ENCODE peak calls at places on chromosomes 16 and 17, in eight cellular contexts. N is upper lobe of left lung, K is HepG2, P is body of pancreas, G is right lobe of liver, U is A549, T is GM12878, Y is K562. D is an unnamed sample.

GRCh38 chr16:26644912-26645543 is 421.7 kb upstream of the C16orf82 start:
- ATAC-seq in N (no peak), K (no peak), P (no peak), G (no peak), U (no peak), T (no peak), Y (no peak), D (no peak)

GRCh38 chr17:59366773-59367656 is 35.6 kb downstream of the YPEL2 start:
- ATAC-seq in N (peak; percentile 67), K (peak; percentile 90), P (peak; percentile 93), G (peak; percentile 71), U (no peak), T (no peak), Y (no peak), D (peak; percentile 78)

GRCh38 chr16:17273142-17273561 is 197.6 kb downstream of the XYLT1 start:
- ATAC-seq in N (peak; percentile 85), K (no peak), P (no peak), G (peak; percentile 22), U (peak; percentile 67), T (peak; percentile 87), Y (peak; percentile 54), D (peak; percentile 49)

GRCh38 chr16:85019659-85020245 is 7.8 kb upstream of the KIAA0513 start:
- ATAC-seq in N (peak; percentile 61), K (no peak), P (peak; percentile 77), G (peak; percentile 82), U (no peak), T (no peak), Y (no peak), D (peak; percentile 78)

GRCh38 chr17:27425991-27426390 is 30.3 kb upstream of the KSR1 start:
- ATAC-seq in N (peak; percentile 20), K (no peak), P (no peak), G (no peak), U (no peak), T (no peak), Y (peak; percentile 14), D (no peak)

GRCh38 chr17:65750678-65751077 is 189.2 kb upstream of the AXIN2 start:
- ATAC-seq in N (peak; percentile 74), K (peak; percentile 99), P (peak; percentile 89), G (peak; percentile 97), U (peak; percentile 94), T (peak; percentile 96), Y (no peak), D (peak; percentile 71)

GRCh38 chr17:33243732-33244131 is 49.4 kb downstream of the ASIC2 start:
- ATAC-seq in N (no peak), K (no peak), P (no peak), G (no peak), U (no peak), T (no peak), Y (no peak), D (no peak)

GRCh38 chr17:77644981-77645380 is 313.5 kb upstream of the TNRC6C start:
- ATAC-seq in N (no peak), K (peak; percentile 22), P (no peak), G (no peak), U (no peak), T (no peak), Y (peak; percentile 73), D (no peak)

GRCh38 chr17:21003007-21003621 is 39.7 kb downstream of the USP22 start:
- ATAC-seq in N (no peak), K (no peak), P (no peak), G (no peak), U (no peak), T (no peak), Y (no peak), D (no peak)

GRCh38 chr17:45577571-45578279 is 87.2 kb upstream of the PLEKHM1 start:
- ATAC-seq in N (no peak), K (peak; percentile 36), P (no peak), G (peak; percentile 41), U (no peak), T (no peak), Y (no peak), D (no peak)

GRCh38 chr16:23701045-23701444 is 12.0 kb downstream of the ERN2 start:
- ATAC-seq in N (no peak), K (no peak), P (no peak), G (no peak), U (no peak), T (no peak), Y (no peak), D (no peak)

GRCh38 chr17:41741709-41742108 is 7.3 kb upstream of the HAP1 start:
- ATAC-seq in N (no peak), K (no peak), P (no peak), G (no peak), U (no peak), T (no peak), Y (no peak), D (no peak)

GRCh38 chr17:5788266-5788900 is 204.1 kb upstream of the NLRP1 start:
- ATAC-seq in N (no peak), K (no peak), P (no peak), G (no peak), U (no peak), T (no peak), Y (no peak), D (no peak)

GRCh38 chr16:14549789-14550153 is 80.3 kb downstream of the PARN start:
- ATAC-seq in N (no peak), K (peak; percentile 53), P (peak; percentile 94), G (peak; percentile 87), U (peak; percentile 65), T (no peak), Y (no peak), D (no peak)

GRCh38 chr16:3548445-3548844 is 28.8 kb downstream of the NLRC3 start:
- ATAC-seq in N (peak; percentile 13), K (no peak), P (no peak), G (no peak), U (peak; percentile 10), T (peak; percentile 71), Y (no peak), D (no peak)

GRCh38 chr17:5115673-5116651 is at the start of gene USP6:
- ATAC-seq in N (no peak), K (no peak), P (peak; percentile 10), G (no peak), U (no peak), T (no peak), Y (no peak), D (no peak)

GRCh38 chr16:57723170-57723569 is 12.4 kb upstream of the KATNB1 start:
- ATAC-seq in N (no peak), K (peak; percentile 20), P (no peak), G (peak; percentile 17), U (no peak), T (no peak), Y (peak; percentile 75), D (no peak)

GRCh38 chr17:10369239-10369638 is 3.6 kb downstream of the MYH13 start:
- ATAC-seq in N (no peak), K (no peak), P (no peak), G (no peak), U (no peak), T (no peak), Y (no peak), D (no peak)

GRCh38 chr16:86945166-86945900 is 367.0 kb downstream of the FOXL1 start:
- ATAC-seq in N (no peak), K (no peak), P (no peak), G (no peak), U (no peak), T (no peak), Y (no peak), D (no peak)

GRCh38 chr17:47323382-47324223 is at the start of gene EFCAB13:
- ATAC-seq in N (peak; percentile 98), K (peak; percentile 99), P (peak; percentile 94), G (peak; percentile 93), U (peak; percentile 95), T (peak; percentile 95), Y (peak; percentile 100), D (peak; percentile 96)
- TF ChIP-seq CTCF in N (peak; percentile 19), K (peak; percentile 59), P (no peak), G (peak; percentile 28), U (peak; percentile 35), T (no peak), Y (peak; percentile 36), D (no peak)

DNA sequence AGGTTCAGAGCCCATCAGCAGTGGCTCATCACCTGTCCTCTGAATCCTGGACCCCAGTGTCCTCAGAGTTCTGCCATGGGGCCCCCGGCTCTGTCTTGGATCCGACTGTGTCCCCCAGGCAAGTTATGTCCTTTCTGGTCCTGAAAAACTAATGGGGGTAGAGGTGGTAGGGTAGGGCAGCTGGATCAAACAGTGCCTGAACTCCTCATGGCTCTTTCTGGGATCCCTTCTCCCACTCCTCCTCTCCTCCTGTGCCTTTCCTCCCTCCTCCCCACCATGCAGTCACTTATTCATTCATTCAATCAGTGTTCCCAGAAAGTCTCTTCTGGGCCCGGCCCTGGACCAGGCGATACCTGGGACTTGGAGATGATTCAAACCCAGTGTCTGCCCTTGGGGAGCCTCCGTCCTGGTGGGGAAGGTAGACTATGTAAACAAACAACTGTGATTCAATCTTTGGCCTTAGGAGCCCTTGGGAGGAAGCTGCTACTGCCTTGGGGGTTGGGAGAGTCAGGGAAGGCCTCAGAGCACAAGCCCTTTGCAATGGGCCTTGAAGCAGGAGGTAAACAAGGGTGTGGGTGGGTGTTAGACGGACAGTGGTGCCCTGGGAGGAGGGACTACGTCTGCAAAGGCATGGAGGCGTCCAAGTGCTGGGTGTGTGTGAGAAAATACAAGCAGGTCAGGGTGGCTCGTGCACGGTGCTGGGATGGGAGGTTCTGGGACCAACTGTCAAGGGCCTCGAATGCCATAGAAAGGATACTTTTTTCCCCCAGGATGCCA is 6.4 kb upstream of the FAM83G start:
- ATAC-seq in N (no peak), K (peak; percentile 51), P (no peak), G (no peak), U (peak; percentile 73), T (no peak), Y (no peak), D (no peak)
- TF ChIP-seq POLR2A in N (no peak), K (no peak), P (no peak), G (no peak), U (no peak), T (no peak), Y (no peak), D (no peak)

GRCh38 chr17:50783193-50783660 is 15.9 kb upstream of the ANKRD40CL start:
- ATAC-seq in N (peak; percentile 93), K (peak; percentile 97), P (peak; percentile 92), G (peak; percentile 90), U (peak; percentile 97), T (peak; percentile 98), Y (peak; percentile 98), D (peak; percentile 75)
- H3K4me1 ChIP-seq in N (peaks cover 2% of the 10 kb centered on the region), K (peaks cover 23% of the 10 kb centered on the region), P (peaks cover 22% of the 10 kb centered on the region), G (peaks cover 16% of the 10 kb centered on the region), U (peaks cover 3% of the 10 kb centered on the region), T (no peaks in the 10 kb centered on the region), Y (no peaks in the 10 kb centered on the region), D (peaks cover 26% of the 10 kb centered on the region)

DNA sequence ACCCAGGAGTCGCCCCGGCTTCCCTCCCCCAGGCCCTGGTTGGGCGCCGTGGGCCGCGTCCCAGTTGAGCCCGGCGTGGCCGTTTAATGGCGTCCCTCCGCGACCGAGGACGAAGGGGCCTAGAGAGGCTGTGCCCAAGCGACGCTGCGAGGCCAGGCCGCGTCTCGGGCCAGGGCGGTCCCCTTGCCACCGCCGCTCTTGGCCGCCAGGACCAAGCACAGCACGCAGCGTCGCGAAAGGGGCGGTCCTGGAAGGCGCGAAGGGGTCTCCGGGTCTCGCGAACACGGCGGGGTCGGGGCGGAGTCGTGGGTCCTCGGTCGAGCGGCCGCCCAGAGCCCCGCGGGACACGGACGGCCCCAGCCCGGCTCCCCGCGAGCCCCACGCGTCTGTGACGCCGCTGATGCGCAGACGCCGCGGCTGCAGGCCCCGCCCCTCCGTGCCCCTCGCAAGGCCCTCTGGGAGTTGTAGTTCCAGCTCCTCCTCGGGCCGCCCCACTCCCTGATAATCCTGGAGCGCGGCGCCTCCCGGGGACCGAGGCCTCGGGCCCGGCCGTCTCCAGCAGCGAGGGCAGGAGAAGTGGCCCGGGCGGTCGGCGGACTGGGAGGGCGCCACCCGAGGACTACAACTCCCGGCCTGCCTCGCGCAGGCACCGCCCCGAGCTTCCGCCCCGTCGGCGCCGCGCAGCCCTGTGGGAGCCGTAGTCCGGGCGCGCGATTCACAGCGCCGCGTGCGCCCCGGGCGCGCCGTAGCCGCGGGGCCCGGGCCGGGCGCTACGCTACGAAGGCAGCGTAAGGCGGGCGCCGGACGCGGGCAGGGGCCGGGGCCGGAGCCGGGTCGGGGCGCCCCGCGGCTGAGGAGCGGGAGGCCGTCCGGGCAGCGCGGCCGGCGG is at the start of gene CAPN15:
- ATAC-seq in N (peak; percentile 95), K (peak; percentile 76), P (peak; percentile 85), G (peak; percentile 78), U (peak; percentile 72), T (peak; percentile 78), Y (peak; percentile 85), D (peak; percentile 93)
- TF ChIP-seq CTCF in N (peak; percentile 38), K (peak; percentile 12), P (peak; percentile 11), G (no peak), U (no peak), T (no peak), Y (no peak), D (peak; percentile 27)